ENCODE peak calls at places on chromosome 13, in ten cellular contexts. V, H, F, E, N, A, C, I, U and Y are unnamed samples.

GRCh38 chr13:90414691-90415596 is 932.5 kb upstream of the MIR17HG start:
- DNase-seq in U (peak; percentile 7), E (no peak), F (no peak), I (no peak), V (no peak), C (no peak), N (no peak), H (no peak), A (peak; percentile 76), Y (no peak)

GRCh38 chr13:20525144-20525600 is 485 bp downstream of the CRYL1 start:
- DNase-seq in H (no peak), E (peak; percentile 33), V (peak; percentile 54), U (no peak), C (peak; percentile 71), A (no peak), F (peak; percentile 70), I (peak; percentile 70), N (peak; percentile 16), Y (no peak)

GRCh38 chr13:26037302-26037701 is 14.5 kb downstream of the SHISA2 start:
- DNase-seq in N (no peak), I (no peak), A (no peak), V (peak; percentile 84), C (no peak), U (no peak), F (no peak), E (peak; percentile 72), H (no peak), Y (no peak)

GRCh38 chr13:39941236-39941635 is 285.8 kb downstream of the COG6 start:
- DNase-seq in I (no peak), U (no peak), E (no peak), V (no peak), A (no peak), N (no peak), C (no peak), F (no peak), H (no peak), Y (no peak)

GRCh38 chr13:26022538-26023292 is 29.1 kb downstream of the SHISA2 start:
- DNase-seq in N (peak; percentile 83), U (no peak), E (peak; percentile 81), H (no peak), A (peak; percentile 78), F (peak; percentile 77), V (no peak), I (peak; percentile 94), C (no peak), Y (peak; percentile 74)

GRCh38 chr13:96993660-96994029 is 631 bp downstream of the OXGR1 start:
- DNase-seq in H (no peak), E (no peak), F (no peak), V (peak; percentile 35), N (no peak), A (no peak), U (no peak), C (no peak), I (no peak), Y (no peak)

GRCh38 chr13:113551081-113552000 is 33.2 kb upstream of the TFDP1 start:
- DNase-seq in E (no peak), H (no peak), C (no peak), F (peak; percentile 55), U (no peak), A (no peak), I (no peak), V (no peak), N (no peak), Y (no peak)

GRCh38 chr13:45490068-45490467 is 25.3 kb downstream of the COG3 start:
- DNase-seq in A (no peak), C (no peak), V (no peak), U (no peak), I (no peak), N (peak; percentile 5), H (no peak), F (no peak), E (no peak), Y (no peak)

GRCh38 chr13:93364166-93364565 is 137.6 kb downstream of the GPC6 start:
- DNase-seq in E (no peak), V (no peak), U (no peak), C (no peak), I (no peak), N (no peak), F (no peak), A (peak; percentile 19), H (no peak), Y (no peak)

GRCh38 chr13:89862691-89863036 is 1484.8 kb upstream of the MIR17HG start:
- DNase-seq in U (no peak), H (no peak), A (peak; percentile 2), I (no peak), F (no peak), N (no peak), V (no peak), E (no peak), C (no peak), Y (no peak)

GRCh38 chr13:48741377-48741776 is 87.6 kb downstream of the CYSLTR2 start:
- DNase-seq in U (no peak), F (no peak), H (peak; percentile 7), V (no peak), E (no peak), A (peak; percentile 61), C (no peak), I (no peak), N (no peak), Y (no peak)

GRCh38 chr13:55517312-55517711 is 1623.4 kb upstream of the PRR20A start:
- DNase-seq in E (no peak), I (no peak), C (no peak), H (no peak), U (no peak), V (peak; percentile 28), F (no peak), N (no peak), A (no peak), Y (no peak)
- TF ChIP-seq CTCF in E (peak; percentile 29), I (no peak), C (no peak), H (peak; percentile 37), U (no peak), V (peak; percentile 69), F (no peak), N (no peak), A (no peak), Y (no peak)

GRCh38 chr13:74133657-74134201 is 475 bp downstream of the KLF12 start:
- DNase-seq in F (peak; percentile 93), E (peak; percentile 82), A (peak; percentile 97), V (peak; percentile 89), C (peak; percentile 95), N (peak; percentile 30), H (no peak), U (peak; percentile 78), I (peak; percentile 92), Y (peak; percentile 89)

GRCh38 chr13:74134777-74135305 is 637 bp upstream of the KLF12 start:
- DNase-seq in A (no peak), N (peak; percentile 41), U (no peak), E (peak; percentile 67), C (peak; percentile 74), H (no peak), F (peak; percentile 85), V (peak; percentile 72), I (no peak), Y (no peak)

GRCh38 chr13:74136089-74136658 is 2.0 kb upstream of the KLF12 start:
- DNase-seq in F (peak; percentile 68), E (peak; percentile 51), H (no peak), C (peak; percentile 71), I (peak; percentile 52), N (no peak), A (peak; percentile 76), U (no peak), V (no peak), Y (no peak)

GRCh38 chr13:74134226-74134776 is at the start of gene KLF12:
- DNase-seq in H (no peak), I (peak; percentile 90), V (peak; percentile 95), A (peak; percentile 98), C (peak; percentile 96), F (peak; percentile 96), E (peak; percentile 91), N (peak; percentile 59), U (peak; percentile 67), Y (peak; percentile 87)

DNA sequence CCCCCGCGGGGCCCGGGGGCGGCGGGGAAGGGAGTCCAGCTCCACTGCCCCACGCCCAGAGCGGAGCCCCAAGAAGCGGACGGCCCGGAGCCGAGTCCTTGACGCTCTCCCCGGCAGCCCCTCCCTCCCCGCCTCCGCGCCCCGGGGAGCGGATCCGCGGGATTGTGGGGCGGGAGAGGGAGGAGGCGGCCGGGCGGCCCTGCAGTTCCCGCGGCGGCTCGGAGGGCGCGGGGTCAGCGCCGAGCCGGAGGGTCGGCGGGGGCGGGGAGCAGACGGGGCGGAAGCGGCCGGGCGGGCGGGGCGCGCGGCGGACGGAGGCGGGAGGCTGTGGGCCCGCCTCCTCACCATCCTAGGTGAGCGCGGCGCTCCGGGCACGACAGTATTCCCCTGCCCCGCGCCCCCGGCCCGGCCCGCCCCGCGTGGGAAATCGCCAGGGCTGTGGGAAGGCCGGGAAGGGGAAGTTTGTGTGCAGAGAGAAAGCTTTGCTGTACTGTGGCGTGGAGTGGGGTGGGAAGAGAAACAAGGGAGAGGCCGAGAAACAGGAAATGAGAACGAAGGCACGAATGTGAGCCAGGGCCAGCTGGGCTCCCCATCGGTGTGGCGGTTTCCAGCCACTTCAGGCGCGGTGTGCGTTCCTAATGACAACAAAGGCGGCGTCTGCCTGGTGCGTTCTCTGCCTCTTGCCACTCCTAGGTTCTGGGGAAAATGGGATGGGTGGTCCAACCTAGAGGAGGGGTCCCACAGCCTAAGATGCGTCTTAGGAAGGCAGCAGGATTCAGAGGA is 1.3 kb upstream of the KLF12 start:
- DNase-seq in C (peak; percentile 81), I (peak; percentile 81), V (peak; percentile 93), N (peak; percentile 44), E (peak; percentile 87), U (no peak), F (peak; percentile 84), A (peak; percentile 88), H (no peak), Y (peak; percentile 75)
- TF ChIP-seq CTCF in C (no peak), I (no peak), V (no peak), N (no peak), E (no peak), U (no peak), F (no peak), A (no peak), H (no peak), Y (no peak)

GRCh38 chr13:65155861-65156260 is 2074.3 kb downstream of the PCDH9 start:
- DNase-seq in U (no peak), C (no peak), N (no peak), H (no peak), E (no peak), V (no peak), F (no peak), A (no peak), I (no peak), Y (no peak)
- TF ChIP-seq CTCF in U (no peak), C (no peak), N (no peak), H (no peak), E (no peak), V (no peak), F (no peak), A (no peak), I (no peak), Y (no peak)

DNA sequence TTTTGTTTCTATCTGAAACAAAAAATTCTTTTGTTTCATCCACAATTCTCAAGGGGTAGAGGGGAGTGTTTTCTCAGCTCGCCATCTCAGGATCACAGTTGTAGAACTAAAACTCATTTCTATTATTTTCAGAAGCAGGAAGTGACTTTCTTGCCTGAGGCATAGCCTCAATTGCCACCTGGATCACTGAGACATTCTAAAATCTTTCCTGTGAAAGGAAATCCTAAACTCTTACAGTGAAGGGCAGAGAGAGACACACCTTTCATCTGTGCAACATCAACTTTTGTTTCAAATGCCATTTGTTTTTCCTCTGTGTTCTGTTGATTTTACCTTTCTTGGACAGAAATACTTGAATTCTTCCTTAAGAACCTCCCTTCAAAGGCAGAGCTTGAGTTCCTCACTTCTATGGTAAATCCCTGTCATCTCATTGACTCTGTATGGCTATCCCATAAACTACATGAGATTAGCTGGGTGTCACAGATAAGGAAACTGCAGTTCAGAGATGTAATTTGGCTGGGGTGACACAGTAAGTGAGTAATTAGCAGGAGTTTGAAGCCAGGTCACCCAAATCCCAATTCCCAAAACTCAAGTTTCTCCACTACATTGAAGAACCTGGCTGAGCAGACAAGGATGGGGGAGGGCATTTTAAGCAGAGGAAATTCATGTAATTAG is 224.4 kb upstream of the HTR2A start:
- DNase-seq in N (no peak), A (no peak), U (no peak), C (no peak), F (no peak), H (no peak), I (no peak), E (no peak), V (no peak), Y (no peak)
- TF ChIP-seq CTCF in N (no peak), A (no peak), U (no peak), C (no peak), F (no peak), H (no peak), I (no peak), E (no peak), V (no peak), Y (no peak)